ENCODE peak calls at places on chromosome 3, in five cellular contexts. J, S, U, O and E are unnamed samples.

GRCh38 chr3:170992854-170993253 is 33.7 kb downstream of the SLC2A2 start:
- DNase-seq in J (no peak), S (no peak), U (no peak), O (no peak), E (no peak)

GRCh38 chr3:14555835-14556234 is 15.7 kb upstream of the GRIP2 start:
- DNase-seq in J (no peak), S (no peak), U (no peak), O (no peak), E (no peak)

GRCh38 chr3:88573472-88573871 is 423.7 kb downstream of the C3orf38 start:
- DNase-seq in J (no peak), S (no peak), U (no peak), O (no peak), E (no peak)

GRCh38 chr3:115790759-115791158 is 167.4 kb downstream of the GAP43 start:
- DNase-seq in J (peak), S (peak), U (no peak), O (peak), E (no peak)

GRCh38 chr3:123652346-123652984 is 67.6 kb upstream of the HACD2 start:
- DNase-seq in J (peak), S (peak), U (no peak), O (peak), E (peak)

GRCh38 chr3:126100688-126101301 is 16.9 kb upstream of the SLC41A3 start:
- DNase-seq in J (no peak), S (no peak), U (peak), O (no peak), E (no peak)

GRCh38 chr3:109155828-109156227 is 19.3 kb downstream of the C3orf85 start:
- DNase-seq in J (no peak), S (no peak), U (no peak), O (no peak), E (no peak)

GRCh38 chr3:52238761-52239701 is at the start of gene TWF2:
- DNase-seq in J (no peak), S (peak), U (no peak), O (peak), E (peak)

GRCh38 chr3:160213181-160213580 is 12.0 kb upstream of the C3orf80 start:
- DNase-seq in J (no peak), S (no peak), U (no peak), O (no peak), E (no peak)

GRCh38 chr3:99366663-99367429 is 271.5 kb upstream of the COL8A1 start:
- DNase-seq in J (no peak), S (no peak), U (no peak), O (no peak), E (no peak)

GRCh38 chr3:99645277-99646106 is 7.1 kb downstream of the COL8A1 start:
- DNase-seq in J (no peak), S (peak), U (no peak), O (peak), E (no peak)

GRCh38 chr3:150362515-150363302 is 45.4 kb upstream of the TSC22D2 start:
- DNase-seq in J (no peak), S (no peak), U (no peak), O (peak), E (no peak)

GRCh38 chr3:159253860-159254259 is 452.0 kb downstream of the MFSD1 start:
- DNase-seq in J (no peak), S (no peak), U (no peak), O (no peak), E (no peak)

GRCh38 chr3:195155842-195156241 is 115.1 kb downstream of the XXYLT1 start:
- DNase-seq in J (no peak), S (no peak), U (no peak), O (no peak), E (no peak)

GRCh38 chr3:97959863-97960262 is 12.4 kb downstream of the RIOX2 start:
- DNase-seq in J (no peak), S (no peak), U (no peak), O (no peak), E (no peak)

GRCh38 chr3:195197764-195198423 is 73.1 kb downstream of the XXYLT1 start:
- DNase-seq in J (no peak), S (no peak), U (no peak), O (no peak), E (no peak)

GRCh38 chr3:58537412-58538301 is 667 bp upstream of the ACOX2 start:
- DNase-seq in J (no peak), S (peak), U (no peak), O (peak), E (no peak)

GRCh38 chr3:187403768-187404270 is 35.6 kb downstream of the RTP4 start:
- DNase-seq in J (no peak), S (no peak), U (no peak), O (peak), E (no peak)

GRCh38 chr3:161395613-161396012 is 24.3 kb upstream of the SPTSSB start:
- DNase-seq in J (no peak), S (no peak), U (no peak), O (no peak), E (no peak)

GRCh38 chr3:57160046-57160730 is 5.0 kb downstream of the IL17RD start:
- DNase-seq in J (no peak), S (no peak), U (no peak), O (no peak), E (no peak)

GRCh38 chr3:99504258-99504657 is 134.1 kb upstream of the COL8A1 start:
- DNase-seq in J (no peak), S (no peak), U (no peak), O (peak), E (no peak)

GRCh38 chr3:154356009-154356408 is 31.7 kb upstream of the DHX36 start:
- DNase-seq in J (no peak), S (no peak), U (no peak), O (no peak), E (no peak)

GRCh38 chr3:17140670-17141505 is 256.1 kb downstream of the PLCL2 start:
- DNase-seq in J (no peak), S (no peak), U (no peak), O (no peak), E (no peak)

GRCh38 chr3:174397848-174398247 is 461.3 kb upstream of the NAALADL2 start:
- DNase-seq in J (no peak), S (no peak), U (no peak), O (peak), E (no peak)

GRCh38 chr3:9808345-9809037 is 1.6 kb upstream of the TTLL3 start:
- DNase-seq in J (no peak), S (peak), U (no peak), O (peak), E (no peak)

GRCh38 chr3:40504636-40505430 is 1.0 kb upstream of the ZNF620 start:
- DNase-seq in J (no peak), S (no peak), U (no peak), O (peak), E (no peak)

GRCh38 chr3:46057716-46058115 is 30.4 kb upstream of the XCR1 start:
- DNase-seq in J (no peak), S (no peak), U (no peak), O (no peak), E (no peak)

GRCh38 chr3:127204841-127205582 is 12.1 kb downstream of the PRR23E start:
- DNase-seq in J (no peak), S (no peak), U (no peak), O (no peak), E (no peak)

GRCh38 chr3:124486324-124486723 is 243.9 kb upstream of the UMPS start:
- DNase-seq in J (no peak), S (no peak), U (no peak), O (no peak), E (no peak)

GRCh38 chr3:139299261-139300132 is 44.3 kb upstream of the MRPS22 start:
- DNase-seq in J (no peak), S (peak), U (no peak), O (peak), E (no peak)

GRCh38 chr3:61008168-61008737 is 243.0 kb downstream of the FHIT start:
- DNase-seq in J (no peak), S (no peak), U (no peak), O (no peak), E (no peak)

GRCh38 chr3:188343894-188344293 is 189.9 kb downstream of the LPP start:
- DNase-seq in J (no peak), S (no peak), U (no peak), O (no peak), E (no peak)

GRCh38 chr3:185400340-185400667 is 37.4 kb downstream of the MAP3K13 start:
- DNase-seq in J (no peak), S (no peak), U (no peak), O (no peak), E (no peak)

GRCh38 chr3:71062920-71063767 is 520.4 kb downstream of the FOXP1 start:
- DNase-seq in J (no peak), S (no peak), U (no peak), O (no peak), E (no peak)

GRCh38 chr3:71063768-71064287 is 519.7 kb downstream of the FOXP1 start:
- DNase-seq in J (no peak), S (peak), U (no peak), O (peak), E (no peak)

GRCh38 chr3:71065764-71066013 is 517.8 kb downstream of the FOXP1 start:
- DNase-seq in J (no peak), S (no peak), U (no peak), O (no peak), E (no peak)

GRCh38 chr3:71064976-71065763 is 518.4 kb downstream of the FOXP1 start:
- DNase-seq in J (no peak), S (peak), U (no peak), O (peak), E (no peak)

DNA sequence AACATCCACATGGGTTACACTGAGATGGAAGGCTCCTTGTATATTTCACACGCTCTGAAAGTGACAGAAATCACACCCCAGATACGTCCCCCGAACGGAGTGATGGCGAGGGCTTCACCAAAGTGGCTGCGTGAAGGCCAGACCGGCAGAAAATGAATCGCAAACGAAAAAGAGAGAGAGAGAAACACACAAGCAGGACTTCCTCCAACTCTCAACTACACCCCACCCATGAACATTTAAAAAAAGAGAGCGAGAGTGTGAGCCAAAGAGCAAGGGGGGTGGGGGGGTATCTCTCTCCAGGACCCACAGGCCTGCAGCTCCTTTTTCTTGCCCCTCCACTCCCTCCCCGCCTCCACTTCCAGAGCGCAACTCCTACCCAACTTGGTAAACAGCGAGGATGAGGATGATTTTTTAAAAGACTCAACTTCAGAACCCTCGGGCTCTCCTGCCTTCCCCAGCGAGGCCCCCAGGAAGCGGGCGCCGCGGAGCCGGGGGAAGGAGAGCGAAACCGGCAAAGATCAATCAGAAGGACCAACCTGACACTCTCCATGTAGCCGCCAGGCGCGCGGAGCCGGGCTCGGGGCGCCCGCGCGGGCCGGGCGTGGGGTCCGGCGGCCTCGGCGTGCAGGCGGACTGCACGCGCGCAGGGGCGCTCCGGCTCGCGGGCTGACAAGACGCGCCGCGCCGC is 519.1 kb downstream of the FOXP1 start:
- DNase-seq in J (no peak), S (peak), U (no peak), O (peak), E (no peak)
- TF ChIP-seq POLR2A in J (no peak), S (no peak), U (no peak), O (peak), E (no peak)

GRCh38 chr3:50172615-50173220 is 17.6 kb downstream of the SEMA3F start:
- DNase-seq in J (no peak), S (no peak), U (no peak), O (no peak), E (no peak)

GRCh38 chr3:50174947-50175524 is 16.4 kb upstream of the GNAT1 start:
- DNase-seq in J (no peak), S (no peak), U (no peak), O (no peak), E (no peak)

GRCh38 chr3:50174517-50174895 is 16.9 kb upstream of the GNAT1 start:
- DNase-seq in J (no peak), S (no peak), U (no peak), O (no peak), E (no peak)

GRCh38 chr3:50171540-50172301 is 16.6 kb downstream of the SEMA3F start:
- DNase-seq in J (no peak), S (no peak), U (no peak), O (peak), E (no peak)

GRCh38 chr3:50173685-50174516 is 17.5 kb upstream of the GNAT1 start:
- DNase-seq in J (no peak), S (no peak), U (no peak), O (no peak), E (no peak)
- TF ChIP-seq TAF1 in J (no peak), S (no peak), U (no peak), O (no peak), E (no peak)

DNA sequence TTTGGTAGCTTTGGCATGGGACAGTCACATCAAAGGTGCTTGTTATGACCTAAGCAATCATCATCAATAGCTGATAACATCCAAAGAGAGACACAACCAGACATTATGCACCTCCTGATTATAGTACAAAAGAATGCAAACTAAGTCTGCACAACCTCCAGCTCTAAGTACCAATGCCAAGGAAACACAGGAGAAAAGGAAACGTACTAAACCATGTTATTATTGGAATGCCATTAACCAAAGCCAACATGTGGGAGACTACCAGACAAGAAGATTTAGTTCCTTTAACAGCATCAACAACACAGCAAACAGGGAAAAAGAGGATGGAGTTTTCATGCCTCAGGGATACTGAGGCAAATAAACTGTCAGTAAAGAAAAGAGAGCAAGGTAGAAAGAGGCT is 61.4 kb downstream of the CD47 start:
- DNase-seq in J (no peak), S (no peak), U (no peak), O (no peak), E (no peak)
- TF ChIP-seq POLR2AphosphoS5 in J (no peak), S (no peak), U (no peak), O (no peak), E (no peak)

DNA sequence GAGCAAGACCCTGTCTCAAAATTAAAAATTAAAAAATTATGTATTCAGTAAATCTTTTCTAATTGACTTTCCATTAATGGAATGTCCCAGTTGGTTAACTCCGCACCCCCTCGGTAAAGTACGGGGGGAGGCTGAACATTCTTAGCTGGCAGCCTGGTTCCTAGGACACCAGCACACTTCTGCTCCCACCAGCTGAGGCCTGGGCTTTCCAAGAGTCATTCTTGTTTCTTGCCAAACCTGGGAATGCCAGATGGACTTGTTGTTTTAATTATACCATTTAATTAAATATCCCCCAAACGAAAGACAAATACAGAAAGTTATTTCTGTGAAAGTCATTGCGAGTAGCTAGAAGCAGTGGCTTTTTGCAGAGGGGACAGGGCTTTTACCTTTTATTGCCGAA is 179.4 kb downstream of the VGLL4 start:
- DNase-seq in J (no peak), S (no peak), U (no peak), O (no peak), E (no peak)
- TF ChIP-seq POLR2A in J (no peak), S (no peak), U (no peak), O (no peak), E (no peak)

GRCh38 chr3:65595997-65596300 is 442.8 kb downstream of the MAGI1 start:
- DNase-seq in J (no peak), S (no peak), U (no peak), O (no peak), E (no peak)

GRCh38 chr3:65597952-65598413 is 440.7 kb downstream of the MAGI1 start:
- DNase-seq in J (peak), S (peak), U (no peak), O (no peak), E (no peak)

GRCh38 chr3:65595222-65595996 is 443.3 kb downstream of the MAGI1 start:
- DNase-seq in J (no peak), S (no peak), U (no peak), O (no peak), E (no peak)

GRCh38 chr3:65596511-65597224 is 442.1 kb downstream of the MAGI1 start:
- DNase-seq in J (no peak), S (no peak), U (no peak), O (no peak), E (no peak)

GRCh38 chr3:65597225-65597951 is 441.3 kb downstream of the MAGI1 start:
- DNase-seq in J (peak), S (no peak), U (no peak), O (no peak), E (no peak)
- TF ChIP-seq TAF1 in J (peak), S (no peak), U (no peak), O (no peak), E (no peak)

GRCh38 chr3:114649331-114649730 is 355.5 kb downstream of the TIGIT start:
- DNase-seq in J (no peak), S (no peak), U (no peak), O (peak), E (no peak)
- TF ChIP-seq POLR2AphosphoS5 in J (no peak), S (no peak), U (no peak), O (no peak), E (no peak)

GRCh38 chr3:43075904-43076661 is 29.8 kb downstream of the POMGNT2 start:
- DNase-seq in J (no peak), S (no peak), U (no peak), O (no peak), E (no peak)

GRCh38 chr3:43073836-43074220 is 32.1 kb downstream of the POMGNT2 start:
- DNase-seq in J (no peak), S (no peak), U (no peak), O (no peak), E (no peak)

GRCh38 chr3:43074901-43075689 is 30.8 kb downstream of the POMGNT2 start:
- DNase-seq in J (no peak), S (no peak), U (no peak), O (no peak), E (no peak)

GRCh38 chr3:43073116-43073835 is 32.6 kb downstream of the POMGNT2 start:
- DNase-seq in J (no peak), S (no peak), U (no peak), O (no peak), E (no peak)

DNA sequence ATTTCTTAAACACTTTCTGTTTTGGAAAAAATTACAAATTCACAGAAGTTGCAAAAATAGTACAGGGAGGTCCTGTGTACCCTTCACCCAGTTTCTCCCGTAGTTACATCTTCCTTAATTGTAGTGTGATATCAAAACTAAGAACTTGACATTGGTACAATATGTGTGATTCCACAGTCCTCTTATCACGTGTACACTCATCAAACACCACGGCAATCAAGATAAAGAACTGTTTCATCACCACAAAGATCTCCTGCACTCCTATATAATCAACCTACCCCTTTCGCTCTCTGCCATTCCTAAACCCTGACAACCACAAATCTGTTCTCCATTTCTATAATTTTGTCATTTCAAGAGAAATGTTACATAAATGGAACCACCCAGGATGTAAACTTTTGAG is 31.4 kb downstream of the POMGNT2 start:
- DNase-seq in J (no peak), S (no peak), U (no peak), O (no peak), E (no peak)
- TF ChIP-seq POLR2A in J (no peak), S (no peak), U (no peak), O (no peak), E (no peak)

DNA sequence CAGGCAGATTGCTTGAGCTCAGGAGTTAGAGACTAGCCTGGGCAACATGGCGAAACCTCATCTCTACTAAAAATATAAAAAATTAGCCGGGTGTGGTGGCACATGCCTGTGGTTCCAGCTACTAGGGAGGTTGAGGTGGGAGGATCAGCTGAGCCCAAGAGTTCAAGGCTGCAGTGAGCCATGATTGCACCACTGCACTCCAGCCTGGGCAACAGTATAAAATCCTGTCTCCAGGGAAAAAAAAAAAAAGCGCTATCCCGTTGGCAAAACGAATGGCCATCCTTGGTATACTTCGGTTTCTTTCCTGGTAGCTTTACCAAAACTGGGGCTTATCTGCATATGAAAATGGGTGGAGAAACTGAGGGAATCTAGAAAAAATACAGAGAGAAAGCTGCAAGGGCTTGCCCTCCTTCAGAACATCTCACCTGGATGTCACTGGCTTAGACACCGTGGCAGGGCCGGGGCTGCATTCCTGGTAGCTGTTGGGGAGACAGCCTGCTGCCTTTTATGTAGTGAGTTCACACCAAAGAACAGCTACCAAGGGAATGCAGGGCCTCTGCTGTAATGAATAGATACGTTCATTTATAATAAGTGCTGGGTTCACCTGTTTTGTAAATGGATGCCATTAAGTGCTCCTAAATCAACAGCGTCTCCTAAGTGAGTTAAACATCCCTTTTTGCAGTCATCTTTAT is 96.0 kb downstream of the IQSEC1 start:
- DNase-seq in J (no peak), S (no peak), U (no peak), O (peak), E (no peak)
- TF ChIP-seq TAF1 in J (no peak), S (no peak), U (no peak), O (no peak), E (no peak)

GRCh38 chr3:6266135-6266534 is 594.8 kb upstream of the GRM7 start:
- DNase-seq in J (no peak), S (no peak), U (no peak), O (no peak), E (no peak)
- TF ChIP-seq POLR2AphosphoS5 in J (no peak), S (no peak), U (no peak), O (no peak), E (no peak)